ENCODE peak calls at places on chromosomes 7 and 10, in six cellular contexts. F is GM12878, V is K562, N is HepG2, H is H1, A is HCT116. C is an unnamed sample.

GRCh38 chr10:79004311-79004710 is 64.5 kb upstream of the ZMIZ1 start:
- DNase-seq in F (no peak), V (no peak), N (no peak), H (no peak), A (no peak), C (no peak)

GRCh38 chr7:17095001-17095574 is 203.4 kb upstream of the AHR start:
- DNase-seq in F (no peak), V (no peak), N (no peak), H (no peak), A (no peak), C (no peak)

GRCh38 chr7:20305726-20306125 is 25.0 kb upstream of the ITGB8 start:
- DNase-seq in F (no peak), V (no peak), N (no peak), H (no peak), A (no peak), C (no peak)

GRCh38 chr10:43272030-43272429 is 5.2 kb upstream of the RASGEF1A start:
- DNase-seq in F (no peak), V (no peak), N (no peak), H (no peak), A (no peak), C (no peak)

GRCh38 chr10:110843031-110843430 is 28.7 kb upstream of the PDCD4 start:
- DNase-seq in F (peak), V (no peak), N (no peak), H (no peak), A (no peak), C (no peak)

GRCh38 chr7:102404005-102404861 is 8.1 kb downstream of the PRKRIP1 start:
- DNase-seq in F (no peak), V (peak), N (peak), H (no peak), A (peak), C (peak)

GRCh38 chr10:25174461-25175230 is at the start of gene GPR158:
- DNase-seq in F (no peak), V (peak), N (peak), H (peak), A (peak), C (peak)

GRCh38 chr7:16743207-16743606 is 10.3 kb upstream of the TSPAN13 start:
- DNase-seq in F (no peak), V (no peak), N (no peak), H (no peak), A (no peak), C (no peak)

GRCh38 chr7:27680610-27681009 is 17.9 kb upstream of the HIBADH start:
- DNase-seq in F (no peak), V (no peak), N (no peak), H (no peak), A (no peak), C (no peak)

GRCh38 chr10:634256-634655 is 55.2 kb downstream of the DIP2C start:
- DNase-seq in F (no peak), V (no peak), N (no peak), H (no peak), A (no peak), C (no peak)

GRCh38 chr10:67477868-67478267 is 218.1 kb downstream of the CTNNA3 start:
- DNase-seq in F (no peak), V (no peak), N (no peak), H (no peak), A (no peak), C (no peak)

GRCh38 chr10:110901954-110902819 is 16.8 kb downstream of the BBIP1 start:
- DNase-seq in F (no peak), V (peak), N (no peak), H (no peak), A (peak), C (no peak)

GRCh38 chr10:101120520-101120883 is 10.6 kb upstream of the TLX1 start:
- DNase-seq in F (no peak), V (no peak), N (no peak), H (no peak), A (no peak), C (no peak)

GRCh38 chr10:113151178-113151577 is 201.1 kb downstream of the TCF7L2 start:
- DNase-seq in F (no peak), V (no peak), N (no peak), H (no peak), A (no peak), C (no peak)

GRCh38 chr10:59762505-59762904 is 9.2 kb upstream of the MRLN start:
- DNase-seq in F (no peak), V (no peak), N (no peak), H (no peak), A (no peak), C (no peak)

GRCh38 chr10:59752278-59752940 is 846 bp downstream of the MRLN start:
- DNase-seq in F (no peak), V (no peak), N (no peak), H (no peak), A (no peak), C (no peak)

GRCh38 chr10:59753267-59753666 is at the start of gene MRLN:
- DNase-seq in F (no peak), V (no peak), N (no peak), H (no peak), A (no peak), C (no peak)

GRCh38 chr10:59754951-59755350 is 1.7 kb upstream of the MRLN start:
- DNase-seq in F (no peak), V (no peak), N (no peak), H (no peak), A (no peak), C (no peak)

DNA sequence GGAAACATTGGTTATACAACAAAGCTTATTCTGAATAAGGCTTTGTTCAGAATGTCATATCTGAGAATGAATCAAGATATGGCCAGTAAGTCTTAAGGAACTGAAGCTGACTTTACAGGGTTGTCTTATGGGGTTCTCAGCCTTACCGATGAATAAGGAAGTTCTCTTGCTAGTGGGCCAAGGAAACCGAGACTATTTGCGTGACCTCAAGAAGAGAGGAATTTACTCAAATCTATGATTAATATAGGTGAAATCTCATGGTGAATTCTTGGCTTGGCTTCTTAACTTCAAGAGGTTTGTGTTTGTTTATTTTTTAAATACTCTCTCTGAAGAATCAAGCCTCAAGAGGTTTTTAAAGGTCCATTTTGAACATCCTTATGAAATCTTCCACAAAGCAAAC is 4.7 kb upstream of the MRLN start:
- DNase-seq in F (no peak), V (no peak), N (no peak), H (no peak), A (no peak), C (no peak)
- TF ChIP-seq ZNF274 in F (no peak), V (no peak), N (no peak), H (no peak), A (no peak), C (no peak)

DNA sequence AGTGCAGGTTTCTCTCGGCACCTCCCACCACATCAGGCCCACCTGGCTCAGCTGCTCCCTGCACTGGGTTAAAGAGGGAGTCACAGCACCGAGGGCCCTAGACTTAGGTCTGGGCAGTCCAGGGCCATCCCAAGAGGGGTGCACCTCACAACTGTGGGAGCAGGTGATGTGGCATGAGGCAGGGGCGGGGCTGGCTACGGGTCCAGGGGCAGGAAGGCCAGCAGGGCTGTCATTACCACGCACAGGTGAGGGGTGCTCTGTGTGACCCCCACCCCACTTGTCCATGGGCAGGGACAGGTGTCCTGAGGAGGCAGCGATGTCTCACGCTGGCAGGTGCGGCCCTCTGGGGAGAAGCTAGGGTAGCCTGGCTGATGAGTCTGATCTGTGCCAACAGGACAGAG is 40.5 kb upstream of the DPYSL4 start:
- DNase-seq in F (no peak), V (no peak), N (no peak), H (no peak), A (no peak), C (no peak)
- TF ChIP-seq YY1 in F (no peak), V (no peak), N (no peak), H (no peak), A (no peak), C (no peak)

GRCh38 chr7:44750424-44750823 is 1.8 kb downstream of the ZMIZ2 start:
- DNase-seq in F (no peak), V (no peak), N (no peak), H (no peak), A (no peak), C (no peak)
- H3K4me3 ChIP-seq in F (peak), V (no peak), N (peak), H (no peak), A (peak), C (no peak)

DNA sequence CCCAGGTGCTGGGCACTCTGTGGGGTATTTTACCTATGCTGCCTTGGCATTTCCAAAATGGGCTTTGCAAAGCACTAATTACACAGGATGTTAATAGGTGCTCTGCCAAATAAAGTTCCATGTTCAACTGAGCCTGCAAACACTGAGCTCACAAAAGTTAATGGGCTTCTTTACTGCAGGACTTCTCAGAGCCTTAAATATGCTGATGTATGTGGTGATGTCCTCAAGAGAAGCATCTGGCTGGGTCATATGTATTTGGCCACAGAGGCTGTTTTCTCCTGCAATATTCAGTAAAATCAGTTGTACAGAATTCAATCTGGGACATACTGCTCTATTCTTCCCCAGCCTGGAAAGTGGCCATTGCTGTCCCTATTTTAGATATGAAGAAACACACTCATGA is 31.3 kb downstream of the GRID1 start:
- DNase-seq in F (no peak), V (no peak), N (no peak), H (no peak), A (no peak), C (no peak)
- TF ChIP-seq ZNF274 in F (no peak), V (no peak), N (no peak), H (no peak), A (no peak), C (no peak)

DNA sequence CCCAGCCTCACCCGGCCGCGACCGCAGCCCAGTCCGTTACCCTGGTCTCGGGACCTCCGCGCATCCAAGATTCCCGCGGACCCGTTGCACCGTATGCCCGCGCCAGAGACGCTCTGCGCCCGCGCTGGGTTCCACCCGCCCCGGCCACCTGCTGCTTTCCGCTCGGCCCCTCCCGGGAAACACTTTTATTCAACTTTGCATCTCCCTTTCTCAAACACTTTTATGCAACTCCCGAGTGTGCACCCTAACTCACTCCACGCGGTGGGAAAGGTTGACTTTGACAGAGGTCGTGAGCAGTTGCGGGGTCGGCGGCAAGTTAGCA is at the start of gene ODAD2:
- DNase-seq in F (no peak), V (no peak), N (no peak), H (no peak), A (no peak), C (peak)
- TF ChIP-seq YY1 in F (no peak), V (no peak), N (no peak), H (no peak), A (no peak), C (no peak)

GRCh38 chr7:1940402-1940786 is 270.3 kb downstream of the ELFN1 start:
- DNase-seq in F (peak), V (peak), N (no peak), H (no peak), A (no peak), C (no peak)

GRCh38 chr7:1941464-1942025 is 271.5 kb downstream of the ELFN1 start:
- DNase-seq in F (no peak), V (no peak), N (no peak), H (no peak), A (no peak), C (no peak)

GRCh38 chr7:1940863-1941262 is 270.8 kb downstream of the ELFN1 start:
- DNase-seq in F (no peak), V (peak), N (no peak), H (no peak), A (no peak), C (no peak)

GRCh38 chr7:1938788-1939433 is 268.8 kb downstream of the ELFN1 start:
- DNase-seq in F (no peak), V (no peak), N (no peak), H (no peak), A (no peak), C (no peak)

GRCh38 chr7:1939434-1940401 is 269.6 kb downstream of the ELFN1 start:
- DNase-seq in F (no peak), V (no peak), N (no peak), H (no peak), A (no peak), C (no peak)
- H3K4me3 ChIP-seq in F (peak), V (no peak), N (no peak), H (no peak), A (no peak), C (no peak)